ENCODE peak calls at places on chromosome 19, in nine cellular contexts. One of them, this sample, is unnamed.

GRCh38 chr19:39390759-39391592 is at the start of the genes MED29 and PAF1:
- DNase-seq in fibroblast of mammary gland: peak
- DNase-seq in A549: peak
- DNase-seq in uterus: peak
- DNase-seq in brain microvascular endothelial cell: peak
- DNase-seq in pancreas: peak
- DNase-seq in type B pancreatic cell: peak
- DNase-seq in IMR-90: peak
- DNase-seq in upper lobe of right lung: peak
- DNase-seq in this sample: peak

GRCh38 chr19:41637484-41637883 is 10.6 kb upstream of the CEACAM4 start:
- DNase-seq in fibroblast of mammary gland: no peak
- DNase-seq in A549: no peak
- DNase-seq in uterus: no peak
- DNase-seq in brain microvascular endothelial cell: no peak
- DNase-seq in pancreas: no peak
- DNase-seq in type B pancreatic cell: no peak
- DNase-seq in IMR-90: no peak
- DNase-seq in upper lobe of right lung: no peak
- DNase-seq in this sample: no peak

GRCh38 chr19:21704320-21704719 is 63.1 kb downstream of the ZNF100 start:
- DNase-seq in fibroblast of mammary gland: no peak
- DNase-seq in A549: no peak
- DNase-seq in uterus: no peak
- DNase-seq in brain microvascular endothelial cell: no peak
- DNase-seq in pancreas: no peak
- DNase-seq in type B pancreatic cell: no peak
- DNase-seq in IMR-90: no peak
- DNase-seq in upper lobe of right lung: no peak
- DNase-seq in this sample: no peak

GRCh38 chr19:12194827-12195500 is 32.1 kb downstream of the ZNF136 start:
- DNase-seq in fibroblast of mammary gland: peak
- DNase-seq in A549: no peak
- DNase-seq in uterus: peak
- DNase-seq in brain microvascular endothelial cell: peak
- DNase-seq in pancreas: peak
- DNase-seq in type B pancreatic cell: no peak
- DNase-seq in IMR-90: peak
- DNase-seq in upper lobe of right lung: peak
- DNase-seq in this sample: no peak

GRCh38 chr19:54107876-54108490 is 5.3 kb downstream of the NDUFA3 start:
- DNase-seq in fibroblast of mammary gland: no peak
- DNase-seq in A549: no peak
- DNase-seq in uterus: no peak
- DNase-seq in brain microvascular endothelial cell: no peak
- DNase-seq in pancreas: peak
- DNase-seq in type B pancreatic cell: no peak
- DNase-seq in IMR-90: no peak
- DNase-seq in upper lobe of right lung: no peak
- DNase-seq in this sample: no peak

GRCh38 chr19:47765522-47766358 is 12.8 kb upstream of the SELENOW start:
- DNase-seq in fibroblast of mammary gland: peak
- DNase-seq in A549: peak
- DNase-seq in uterus: peak
- DNase-seq in brain microvascular endothelial cell: no peak
- DNase-seq in pancreas: peak
- DNase-seq in type B pancreatic cell: no peak
- DNase-seq in IMR-90: peak
- DNase-seq in upper lobe of right lung: peak
- DNase-seq in this sample: peak

GRCh38 chr19:43438291-43439162 is 23.8 kb downstream of the TEX101 start:
- DNase-seq in fibroblast of mammary gland: peak
- DNase-seq in A549: peak
- DNase-seq in uterus: peak
- DNase-seq in brain microvascular endothelial cell: no peak
- DNase-seq in pancreas: no peak
- DNase-seq in type B pancreatic cell: no peak
- DNase-seq in IMR-90: peak
- DNase-seq in upper lobe of right lung: no peak
- DNase-seq in this sample: no peak

GRCh38 chr19:36547001-36547732 is 19.1 kb upstream of the ZNF260 start:
- DNase-seq in fibroblast of mammary gland: peak
- DNase-seq in A549: peak
- DNase-seq in uterus: no peak
- DNase-seq in brain microvascular endothelial cell: no peak
- DNase-seq in pancreas: no peak
- DNase-seq in type B pancreatic cell: no peak
- DNase-seq in IMR-90: peak
- DNase-seq in upper lobe of right lung: no peak
- DNase-seq in this sample: no peak

GRCh38 chr19:44529541-44529940 is at the start of gene CEACAM20:
- DNase-seq in fibroblast of mammary gland: no peak
- DNase-seq in A549: no peak
- DNase-seq in uterus: no peak
- DNase-seq in brain microvascular endothelial cell: no peak
- DNase-seq in pancreas: no peak
- DNase-seq in type B pancreatic cell: no peak
- DNase-seq in IMR-90: no peak
- DNase-seq in upper lobe of right lung: no peak
- DNase-seq in this sample: no peak

GRCh38 chr19:5395996-5396939 is 55.7 kb upstream of the PTPRS start:
- DNase-seq in fibroblast of mammary gland: no peak
- DNase-seq in A549: no peak
- DNase-seq in uterus: no peak
- DNase-seq in brain microvascular endothelial cell: no peak
- DNase-seq in pancreas: no peak
- DNase-seq in type B pancreatic cell: no peak
- DNase-seq in IMR-90: no peak
- DNase-seq in upper lobe of right lung: no peak
- DNase-seq in this sample: no peak

GRCh38 chr19:5396963-5397362 is 56.4 kb upstream of the PTPRS start:
- DNase-seq in fibroblast of mammary gland: no peak
- DNase-seq in A549: no peak
- DNase-seq in uterus: no peak
- DNase-seq in brain microvascular endothelial cell: no peak
- DNase-seq in pancreas: no peak
- DNase-seq in type B pancreatic cell: no peak
- DNase-seq in IMR-90: no peak
- DNase-seq in upper lobe of right lung: no peak
- DNase-seq in this sample: no peak

GRCh38 chr19:5393088-5393487 is 52.5 kb upstream of the PTPRS start:
- DNase-seq in fibroblast of mammary gland: no peak
- DNase-seq in A549: no peak
- DNase-seq in uterus: no peak
- DNase-seq in brain microvascular endothelial cell: no peak
- DNase-seq in pancreas: no peak
- DNase-seq in type B pancreatic cell: no peak
- DNase-seq in IMR-90: no peak
- DNase-seq in upper lobe of right lung: no peak
- DNase-seq in this sample: no peak

GRCh38 chr19:5394907-5395505 is 54.4 kb upstream of the PTPRS start:
- DNase-seq in fibroblast of mammary gland: no peak
- DNase-seq in A549: no peak
- DNase-seq in uterus: no peak
- DNase-seq in brain microvascular endothelial cell: no peak
- DNase-seq in pancreas: no peak
- DNase-seq in type B pancreatic cell: no peak
- DNase-seq in IMR-90: no peak
- DNase-seq in upper lobe of right lung: no peak
- DNase-seq in this sample: no peak

DNA sequence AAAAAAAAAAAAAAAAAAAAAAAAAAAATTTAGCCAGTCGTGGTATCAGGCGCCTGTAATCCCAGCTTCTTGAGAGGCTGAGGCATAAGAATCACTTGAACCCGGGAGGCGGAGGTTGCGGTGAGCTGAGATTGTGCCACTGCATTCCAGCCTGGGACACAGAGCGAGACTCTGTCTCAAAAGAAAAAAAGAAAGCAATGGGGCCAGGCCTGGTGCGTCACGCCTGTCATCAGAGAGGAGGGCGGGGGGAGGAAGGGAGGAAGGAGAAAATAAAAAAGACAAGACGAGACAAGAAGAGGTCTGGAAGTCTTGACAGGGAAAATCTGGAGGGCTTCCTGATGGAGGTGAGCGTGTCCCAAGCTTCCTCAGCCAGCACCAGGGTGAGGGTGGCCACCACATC is 54.9 kb upstream of the PTPRS start:
- DNase-seq in fibroblast of mammary gland: no peak
- DNase-seq in A549: no peak
- DNase-seq in uterus: no peak
- DNase-seq in brain microvascular endothelial cell: peak
- DNase-seq in pancreas: no peak
- DNase-seq in type B pancreatic cell: no peak
- DNase-seq in IMR-90: no peak
- DNase-seq in upper lobe of right lung: no peak
- DNase-seq in this sample: no peak
- TF ChIP-seq CTCF in fibroblast of mammary gland: no peak
- TF ChIP-seq CTCF in A549: no peak
- TF ChIP-seq CTCF in uterus: no peak
- TF ChIP-seq CTCF in brain microvascular endothelial cell: no peak
- TF ChIP-seq CTCF in pancreas: no peak
- TF ChIP-seq CTCF in type B pancreatic cell: no peak
- TF ChIP-seq CTCF in IMR-90: no peak
- TF ChIP-seq CTCF in upper lobe of right lung: no peak
- TF ChIP-seq CTCF in this sample: no peak

DNA sequence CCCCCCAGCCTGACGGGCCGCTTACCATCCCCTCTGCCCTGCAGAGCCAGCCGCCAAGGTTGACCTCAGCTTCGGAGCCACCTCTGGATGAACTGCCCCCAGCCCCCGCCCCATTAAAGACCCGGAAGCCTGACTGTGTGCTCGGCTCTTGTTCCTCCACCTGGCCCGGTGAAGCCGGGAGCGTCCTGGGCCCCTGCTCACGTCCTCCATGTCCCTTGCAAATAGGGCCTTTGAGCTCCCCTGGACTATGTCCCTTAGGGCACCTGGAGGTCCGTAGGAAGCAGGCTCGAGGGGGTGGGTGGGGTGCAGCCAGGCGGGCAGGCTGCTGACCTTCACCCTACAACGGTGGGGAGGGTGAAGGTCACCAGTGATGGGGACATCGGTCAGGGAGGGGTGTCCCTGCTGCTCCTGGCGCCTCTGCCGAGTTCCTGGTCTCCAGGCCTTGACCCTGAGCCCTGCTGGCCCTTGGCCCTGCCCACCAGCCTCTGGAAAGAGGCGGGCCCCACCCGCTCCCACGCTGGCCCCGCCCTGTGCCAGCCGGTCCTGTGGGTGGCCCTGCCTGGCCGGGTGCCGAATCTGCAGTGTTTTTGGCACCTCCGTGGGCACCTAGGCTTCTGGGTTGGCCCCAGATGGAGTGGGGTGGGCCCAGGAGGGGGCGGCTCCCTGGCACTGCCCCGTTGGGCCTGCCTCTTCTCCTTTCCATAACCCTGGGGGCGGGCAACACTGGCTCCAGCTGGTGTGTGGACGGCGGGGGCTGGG is 3.3 kb downstream of the ATP5F1D start:
- DNase-seq in fibroblast of mammary gland: no peak
- DNase-seq in A549: no peak
- DNase-seq in uterus: peak
- DNase-seq in brain microvascular endothelial cell: no peak
- DNase-seq in pancreas: peak
- DNase-seq in type B pancreatic cell: no peak
- DNase-seq in IMR-90: no peak
- DNase-seq in upper lobe of right lung: peak
- DNase-seq in this sample: no peak
- TF ChIP-seq CTCF in fibroblast of mammary gland: no peak
- TF ChIP-seq CTCF in A549: no peak
- TF ChIP-seq CTCF in uterus: no peak
- TF ChIP-seq CTCF in brain microvascular endothelial cell: no peak
- TF ChIP-seq CTCF in pancreas: no peak
- TF ChIP-seq CTCF in type B pancreatic cell: no peak
- TF ChIP-seq CTCF in IMR-90: no peak
- TF ChIP-seq CTCF in upper lobe of right lung: no peak
- TF ChIP-seq CTCF in this sample: no peak

GRCh38 chr19:11106477-11106876 is 17.2 kb downstream of the LDLR start:
- DNase-seq in fibroblast of mammary gland: no peak
- DNase-seq in A549: no peak
- DNase-seq in uterus: no peak
- DNase-seq in brain microvascular endothelial cell: no peak
- DNase-seq in pancreas: no peak
- DNase-seq in type B pancreatic cell: no peak
- DNase-seq in IMR-90: no peak
- DNase-seq in upper lobe of right lung: no peak
- DNase-seq in this sample: no peak
- TF ChIP-seq CTCF in fibroblast of mammary gland: no peak
- TF ChIP-seq CTCF in A549: no peak
- TF ChIP-seq CTCF in uterus: no peak
- TF ChIP-seq CTCF in brain microvascular endothelial cell: no peak
- TF ChIP-seq CTCF in pancreas: no peak
- TF ChIP-seq CTCF in type B pancreatic cell: no peak
- TF ChIP-seq CTCF in IMR-90: no peak
- TF ChIP-seq CTCF in upper lobe of right lung: no peak
- TF ChIP-seq CTCF in this sample: no peak

GRCh38 chr19:4571305-4571917 is 11.9 kb upstream of the SEMA6B start:
- DNase-seq in fibroblast of mammary gland: no peak
- DNase-seq in A549: no peak
- DNase-seq in uterus: no peak
- DNase-seq in brain microvascular endothelial cell: no peak
- DNase-seq in pancreas: no peak
- DNase-seq in type B pancreatic cell: no peak
- DNase-seq in IMR-90: no peak
- DNase-seq in upper lobe of right lung: no peak
- DNase-seq in this sample: no peak

GRCh38 chr19:4568884-4569283 is 9.4 kb upstream of the SEMA6B start:
- DNase-seq in fibroblast of mammary gland: no peak
- DNase-seq in A549: no peak
- DNase-seq in uterus: no peak
- DNase-seq in brain microvascular endothelial cell: no peak
- DNase-seq in pancreas: no peak
- DNase-seq in type B pancreatic cell: no peak
- DNase-seq in IMR-90: no peak
- DNase-seq in upper lobe of right lung: no peak
- DNase-seq in this sample: no peak

GRCh38 chr19:4567584-4568071 is 8.1 kb upstream of the SEMA6B start:
- DNase-seq in fibroblast of mammary gland: peak
- DNase-seq in A549: peak
- DNase-seq in uterus: no peak
- DNase-seq in brain microvascular endothelial cell: peak
- DNase-seq in pancreas: peak
- DNase-seq in type B pancreatic cell: no peak
- DNase-seq in IMR-90: peak
- DNase-seq in upper lobe of right lung: peak
- DNase-seq in this sample: no peak

GRCh38 chr19:4570916-4571304 is 11.4 kb upstream of the SEMA6B start:
- DNase-seq in fibroblast of mammary gland: no peak
- DNase-seq in A549: no peak
- DNase-seq in uterus: no peak
- DNase-seq in brain microvascular endothelial cell: no peak
- DNase-seq in pancreas: no peak
- DNase-seq in type B pancreatic cell: no peak
- DNase-seq in IMR-90: no peak
- DNase-seq in upper lobe of right lung: no peak
- DNase-seq in this sample: no peak

DNA sequence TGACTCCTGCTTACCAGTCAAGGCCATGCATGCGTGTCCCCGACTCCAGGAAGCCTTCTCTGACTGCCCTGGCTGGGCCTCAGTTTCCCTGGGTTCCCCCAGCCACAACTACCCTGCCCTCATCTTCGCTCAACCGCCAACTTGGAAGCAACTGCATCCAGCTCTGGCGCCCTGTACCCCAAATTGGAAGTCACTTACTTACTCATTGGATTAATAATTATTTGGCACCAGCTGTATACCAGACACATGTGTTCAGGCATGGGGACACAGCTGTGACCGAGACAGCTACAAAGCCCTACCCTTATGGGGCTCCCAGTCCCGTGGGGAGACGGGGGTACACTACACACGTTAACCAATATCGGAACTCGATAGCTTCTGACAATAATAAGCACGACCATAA is 10.9 kb upstream of the SEMA6B start:
- DNase-seq in fibroblast of mammary gland: no peak
- DNase-seq in A549: no peak
- DNase-seq in uterus: no peak
- DNase-seq in brain microvascular endothelial cell: no peak
- DNase-seq in pancreas: no peak
- DNase-seq in type B pancreatic cell: no peak
- DNase-seq in IMR-90: no peak
- DNase-seq in upper lobe of right lung: no peak
- DNase-seq in this sample: no peak
- TF ChIP-seq CTCF in fibroblast of mammary gland: no peak
- TF ChIP-seq CTCF in A549: no peak
- TF ChIP-seq CTCF in uterus: no peak
- TF ChIP-seq CTCF in brain microvascular endothelial cell: no peak
- TF ChIP-seq CTCF in pancreas: no peak
- TF ChIP-seq CTCF in type B pancreatic cell: no peak
- TF ChIP-seq CTCF in IMR-90: no peak
- TF ChIP-seq CTCF in upper lobe of right lung: no peak
- TF ChIP-seq CTCF in this sample: no peak